ENCODE peak calls at places on chromosome 12, in four cellular contexts. One of them, this sample, is unnamed.

GRCh38 chr12:113860059-113860820 is 105.9 kb downstream of the RBM19 start:
- DNase-seq in fibroblast of the aortic adventitia: no peak
- DNase-seq in tibial nerve: no peak
- DNase-seq in AG04449: no peak
- DNase-seq in this sample: no peak

GRCh38 chr12:12265571-12266388 is 1.1 kb downstream of the LRP6 start:
- DNase-seq in fibroblast of the aortic adventitia: peak; percentile 73
- DNase-seq in tibial nerve: no peak
- DNase-seq in AG04449: no peak
- DNase-seq in this sample: peak; percentile 56

GRCh38 chr12:117158911-117159310 is 31.4 kb downstream of the FBXO21 start:
- DNase-seq in fibroblast of the aortic adventitia: peak; percentile 58
- DNase-seq in tibial nerve: no peak
- DNase-seq in AG04449: no peak
- DNase-seq in this sample: peak; percentile 61

GRCh38 chr12:81257952-81258551 is 180.2 kb downstream of the ACSS3 start:
- DNase-seq in fibroblast of the aortic adventitia: peak; percentile 68
- DNase-seq in tibial nerve: no peak
- DNase-seq in AG04449: no peak
- DNase-seq in this sample: peak; percentile 71

GRCh38 chr12:32031109-32031508 is 71.9 kb downstream of the RESF1 start:
- DNase-seq in fibroblast of the aortic adventitia: peak; percentile 17
- DNase-seq in tibial nerve: no peak
- DNase-seq in AG04449: no peak
- DNase-seq in this sample: no peak

GRCh38 chr12:20549115-20549719 is 145.9 kb upstream of the SLCO1C1 start:
- DNase-seq in fibroblast of the aortic adventitia: peak; percentile 68
- DNase-seq in tibial nerve: no peak
- DNase-seq in AG04449: no peak
- DNase-seq in this sample: peak; percentile 74

GRCh38 chr12:39464976-39465375 is 22.1 kb upstream of the KIF21A start:
- DNase-seq in fibroblast of the aortic adventitia: no peak
- DNase-seq in tibial nerve: no peak
- DNase-seq in AG04449: no peak
- DNase-seq in this sample: no peak

GRCh38 chr12:50764861-50765324 is 992 bp downstream of the ATF1 start:
- DNase-seq in fibroblast of the aortic adventitia: peak; percentile 53
- DNase-seq in tibial nerve: no peak
- DNase-seq in AG04449: no peak
- DNase-seq in this sample: peak; percentile 56

GRCh38 chr12:132172619-132173018 is 28.4 kb downstream of the NOC4L start:
- DNase-seq in fibroblast of the aortic adventitia: no peak
- DNase-seq in tibial nerve: no peak
- DNase-seq in AG04449: no peak
- DNase-seq in this sample: no peak

GRCh38 chr12:105347486-105347885 is 17.0 kb downstream of the C12orf75 start:
- DNase-seq in fibroblast of the aortic adventitia: no peak
- DNase-seq in tibial nerve: no peak
- DNase-seq in AG04449: no peak
- DNase-seq in this sample: no peak

GRCh38 chr12:111756196-111756595 is 10.5 kb upstream of the ALDH2 start:
- DNase-seq in fibroblast of the aortic adventitia: no peak
- DNase-seq in tibial nerve: no peak
- DNase-seq in AG04449: no peak
- DNase-seq in this sample: no peak

GRCh38 chr12:32025906-32026305 is 66.7 kb downstream of the RESF1 start:
- DNase-seq in fibroblast of the aortic adventitia: no peak
- DNase-seq in tibial nerve: no peak
- DNase-seq in AG04449: no peak
- DNase-seq in this sample: no peak

GRCh38 chr12:76909290-76909689 is 30.5 kb upstream of the CSRP2 start:
- DNase-seq in fibroblast of the aortic adventitia: no peak
- DNase-seq in tibial nerve: no peak
- DNase-seq in AG04449: no peak
- DNase-seq in this sample: no peak

GRCh38 chr12:90099288-90099687 is 390.6 kb upstream of the ATP2B1 start:
- DNase-seq in fibroblast of the aortic adventitia: peak; percentile 43
- DNase-seq in tibial nerve: no peak
- DNase-seq in AG04449: no peak
- DNase-seq in this sample: peak; percentile 12

GRCh38 chr12:105092336-105092735 is 8.1 kb upstream of the ALDH1L2 start:
- DNase-seq in fibroblast of the aortic adventitia: no peak
- DNase-seq in tibial nerve: no peak
- DNase-seq in AG04449: no peak
- DNase-seq in this sample: no peak

GRCh38 chr12:57606399-57606798 is 1.8 kb downstream of the DTX3 start:
- DNase-seq in fibroblast of the aortic adventitia: no peak
- DNase-seq in tibial nerve: no peak
- DNase-seq in AG04449: no peak
- DNase-seq in this sample: no peak

GRCh38 chr12:100528471-100529139 is 44.9 kb upstream of the GAS2L3 start:
- DNase-seq in fibroblast of the aortic adventitia: no peak
- DNase-seq in tibial nerve: no peak
- DNase-seq in AG04449: no peak
- DNase-seq in this sample: no peak

GRCh38 chr12:107817250-107817649 is 42.7 kb downstream of the ASCL4 start:
- DNase-seq in fibroblast of the aortic adventitia: no peak
- DNase-seq in tibial nerve: no peak
- DNase-seq in AG04449: no peak
- DNase-seq in this sample: no peak

GRCh38 chr12:93776581-93777018 is 99.4 kb downstream of the CRADD start:
- DNase-seq in fibroblast of the aortic adventitia: peak; percentile 93
- DNase-seq in tibial nerve: no peak
- DNase-seq in AG04449: peak; percentile 99
- DNase-seq in this sample: peak; percentile 94

GRCh38 chr12:52371716-52372115 is 4.4 kb upstream of the KRT85 start:
- DNase-seq in fibroblast of the aortic adventitia: no peak
- DNase-seq in tibial nerve: no peak
- DNase-seq in AG04449: no peak
- DNase-seq in this sample: no peak

GRCh38 chr12:25236190-25236589 is 14.5 kb downstream of the KRAS start:
- DNase-seq in fibroblast of the aortic adventitia: peak; percentile 18
- DNase-seq in tibial nerve: no peak
- DNase-seq in AG04449: no peak
- DNase-seq in this sample: peak; percentile 20

GRCh38 chr12:81252228-81252627 is 174.3 kb downstream of the ACSS3 start:
- DNase-seq in fibroblast of the aortic adventitia: no peak
- DNase-seq in tibial nerve: no peak
- DNase-seq in AG04449: no peak
- DNase-seq in this sample: no peak

GRCh38 chr12:77606348-77606747 is 224.3 kb upstream of the NAV3 start:
- DNase-seq in fibroblast of the aortic adventitia: no peak
- DNase-seq in tibial nerve: no peak
- DNase-seq in AG04449: no peak
- DNase-seq in this sample: no peak

GRCh38 chr12:52323416-52324067 is 2.3 kb upstream of the KRT83 start:
- DNase-seq in fibroblast of the aortic adventitia: no peak
- DNase-seq in tibial nerve: no peak
- DNase-seq in AG04449: no peak
- DNase-seq in this sample: no peak

GRCh38 chr12:32032205-32032810 is 73.1 kb downstream of the RESF1 start:
- DNase-seq in fibroblast of the aortic adventitia: peak; percentile 45
- DNase-seq in tibial nerve: no peak
- DNase-seq in AG04449: no peak
- DNase-seq in this sample: no peak

GRCh38 chr12:27525373-27525772 is 1.4 kb downstream of the PPFIBP1 start:
- DNase-seq in fibroblast of the aortic adventitia: peak; percentile 85
- DNase-seq in tibial nerve: no peak
- DNase-seq in AG04449: no peak
- DNase-seq in this sample: peak; percentile 93

GRCh38 chr12:93080994-93081809 is 152.1 kb upstream of the EEA1 start:
- DNase-seq in fibroblast of the aortic adventitia: peak; percentile 39
- DNase-seq in tibial nerve: no peak
- DNase-seq in AG04449: peak; percentile 50
- DNase-seq in this sample: peak; percentile 66

GRCh38 chr12:13288937-13289643 is 92.6 kb downstream of the EMP1 start:
- DNase-seq in fibroblast of the aortic adventitia: no peak
- DNase-seq in tibial nerve: no peak
- DNase-seq in AG04449: no peak
- DNase-seq in this sample: no peak

GRCh38 chr12:1869145-1869544 is 48.8 kb downstream of the LRTM2 start:
- DNase-seq in fibroblast of the aortic adventitia: no peak
- DNase-seq in tibial nerve: no peak
- DNase-seq in AG04449: no peak
- DNase-seq in this sample: no peak

GRCh38 chr12:122813310-122813713 is 21.9 kb upstream of the HIP1R start:
- DNase-seq in fibroblast of the aortic adventitia: no peak
- DNase-seq in tibial nerve: no peak
- DNase-seq in AG04449: no peak
- DNase-seq in this sample: no peak
- H3K4me3 ChIP-seq in fibroblast of the aortic adventitia: no peak overlapping the region
- H3K4me3 ChIP-seq in tibial nerve: no peak overlapping the region
- H3K4me3 ChIP-seq in AG04449: no peak overlapping the region
- H3K4me3 ChIP-seq in this sample: no peak overlapping the region

DNA sequence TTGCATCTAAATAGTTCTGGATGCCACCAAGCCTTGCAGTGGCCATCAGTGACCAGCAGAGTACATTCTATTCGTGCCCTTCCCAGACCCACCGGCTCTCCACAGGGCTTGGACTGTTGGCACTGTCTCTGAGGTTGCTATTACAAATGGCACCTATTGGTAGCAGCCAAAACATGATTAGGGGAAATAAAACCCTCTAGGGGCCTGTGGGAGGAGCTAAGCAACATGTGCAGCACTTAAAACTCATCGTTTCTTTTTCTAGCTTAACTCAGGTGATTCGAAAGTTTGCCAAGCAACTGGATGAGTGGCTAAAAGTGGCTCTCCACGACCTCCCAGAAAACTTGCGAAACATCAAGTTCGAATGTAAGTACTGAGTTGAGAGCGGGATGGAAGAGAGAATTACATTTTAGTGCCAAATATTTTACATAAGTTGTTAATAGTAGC is 65.4 kb upstream of the RIC8B start:
- DNase-seq in fibroblast of the aortic adventitia: no peak
- DNase-seq in tibial nerve: no peak
- DNase-seq in AG04449: no peak
- DNase-seq in this sample: no peak
- TF ChIP-seq CTCF in fibroblast of the aortic adventitia: no peak
- TF ChIP-seq CTCF in tibial nerve: no peak
- TF ChIP-seq CTCF in AG04449: no peak
- TF ChIP-seq CTCF in this sample: no peak

DNA sequence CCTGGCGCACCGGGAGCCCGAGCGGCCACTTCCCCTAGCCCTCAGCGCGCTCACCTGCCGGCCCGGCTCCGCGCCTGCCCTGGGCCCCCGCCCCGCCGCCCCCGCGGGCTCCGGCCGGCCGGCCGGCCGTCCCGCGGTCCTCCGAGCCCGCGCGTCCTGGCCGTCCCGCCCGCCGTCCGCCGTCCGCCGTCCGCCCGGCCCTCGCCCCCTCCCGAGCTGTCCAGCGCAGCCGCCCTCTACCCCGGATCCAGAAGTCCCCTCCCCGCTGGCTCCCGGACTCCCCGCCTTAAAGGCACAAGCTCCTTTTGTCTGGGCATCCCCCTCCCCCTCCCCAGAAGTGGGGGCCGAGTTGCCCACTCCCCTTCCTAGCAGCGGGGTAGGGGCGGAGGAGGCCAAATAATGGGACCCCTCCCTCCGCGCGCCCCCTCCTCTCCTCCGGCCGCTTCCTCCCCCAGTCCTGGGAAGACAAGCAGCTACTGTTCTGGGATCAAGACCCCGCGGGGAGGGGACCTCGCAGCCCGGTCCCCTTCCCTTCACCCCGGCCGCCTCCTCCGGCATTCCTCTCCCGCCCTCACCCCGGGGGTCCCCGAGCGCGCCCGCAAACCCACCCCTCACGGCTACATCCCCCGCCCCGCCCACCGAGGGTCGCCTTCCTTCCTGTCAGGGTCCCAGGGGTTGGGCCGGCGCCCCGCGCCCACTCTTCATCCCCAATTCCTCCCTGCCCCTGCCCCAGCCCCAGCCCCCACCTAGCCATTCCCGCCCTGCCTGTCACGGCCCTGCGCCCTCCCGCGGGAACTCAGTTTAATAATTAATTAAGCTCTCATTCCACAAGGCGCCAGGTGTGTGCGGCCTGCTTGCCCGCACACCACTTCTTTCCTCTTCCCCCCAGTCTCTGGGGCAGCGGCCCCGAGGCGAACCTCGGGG is at the start of gene ADCY6:
- DNase-seq in fibroblast of the aortic adventitia: peak; percentile 60
- DNase-seq in tibial nerve: peak; percentile 54
- DNase-seq in AG04449: no peak
- DNase-seq in this sample: peak; percentile 72
- H3K4me3 ChIP-seq in fibroblast of the aortic adventitia: peak within 1 kb of the TSS; percentile 83
- H3K4me3 ChIP-seq in tibial nerve: peak within 1 kb of the TSS; percentile 88
- H3K4me3 ChIP-seq in AG04449: peak within 1 kb of the TSS; percentile 80
- H3K4me3 ChIP-seq in this sample: peak within 1 kb of the TSS; percentile 76

DNA sequence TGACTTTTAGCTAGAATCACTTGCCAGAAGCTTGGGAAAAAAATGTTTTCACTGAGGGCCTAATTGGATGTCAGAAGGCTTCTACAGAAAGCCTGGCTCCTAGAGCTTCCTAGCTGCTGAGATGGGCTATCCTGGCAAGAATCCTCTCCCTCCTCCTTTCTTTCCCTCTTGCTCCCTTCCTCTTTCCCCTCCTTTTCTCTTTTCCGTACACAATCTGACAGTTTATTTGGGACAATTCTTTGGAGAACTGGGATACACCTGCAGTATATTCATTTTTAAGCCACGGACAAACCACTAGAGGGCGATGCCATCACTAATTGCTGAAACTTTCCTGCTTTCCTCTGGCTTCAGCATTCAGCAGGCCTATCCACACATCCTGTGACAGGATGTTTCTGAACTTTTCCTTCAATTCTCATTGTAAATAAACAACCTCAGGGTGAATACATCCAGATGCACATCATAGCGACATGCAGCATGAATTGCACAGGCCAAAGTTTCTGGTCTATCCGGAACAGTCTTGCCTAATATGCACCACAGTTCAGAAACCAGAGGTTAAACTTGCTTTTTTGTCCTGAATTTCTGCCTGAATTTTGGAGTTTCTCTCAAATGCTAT is 142.9 kb downstream of the PAWR start:
- DNase-seq in fibroblast of the aortic adventitia: peak; percentile 81
- DNase-seq in tibial nerve: no peak
- DNase-seq in AG04449: no peak
- DNase-seq in this sample: peak; percentile 79
- TF ChIP-seq CTCF in fibroblast of the aortic adventitia: peak; percentile 68
- TF ChIP-seq CTCF in tibial nerve: peak; percentile 51
- TF ChIP-seq CTCF in AG04449: peak; percentile 55
- TF ChIP-seq CTCF in this sample: peak; percentile 74

This sample was measured in fibroblast of pulmonary artery.